ENCODE peak calls at places on chromosomes 7 and 10, in six cellular contexts. One of them, this sample, is unnamed. For H3K4me1, the result is how much of the 10 kb centered on the place peaks cover.

GRCh38 chr7:144391823-144392255 is 11.7 kb downstream of the NOBOX start:
- DNase-seq in hepatocyte: peak
- DNase-seq in CD4-positive, CD25-positive, alpha-beta regulatory T cell: peak
- DNase-seq in tibial nerve: no peak
- DNase-seq in left ventricle myocardium inferior: no peak
- DNase-seq in adrenal gland: no peak
- DNase-seq in this sample: peak

GRCh38 chr10:14086596-14086995 is 244.1 kb downstream of the FRMD4A start:
- DNase-seq in hepatocyte: no peak
- DNase-seq in CD4-positive, CD25-positive, alpha-beta regulatory T cell: no peak
- DNase-seq in tibial nerve: no peak
- DNase-seq in left ventricle myocardium inferior: no peak
- DNase-seq in adrenal gland: no peak
- DNase-seq in this sample: no peak

GRCh38 chr10:72622271-72622670 is 3.6 kb downstream of the MICU1 start:
- DNase-seq in hepatocyte: no peak
- DNase-seq in CD4-positive, CD25-positive, alpha-beta regulatory T cell: no peak
- DNase-seq in tibial nerve: no peak
- DNase-seq in left ventricle myocardium inferior: no peak
- DNase-seq in adrenal gland: no peak
- DNase-seq in this sample: no peak

GRCh38 chr7:48041665-48041995 is 6.3 kb downstream of the C7orf57 start:
- DNase-seq in hepatocyte: no peak
- DNase-seq in CD4-positive, CD25-positive, alpha-beta regulatory T cell: no peak
- DNase-seq in tibial nerve: no peak
- DNase-seq in left ventricle myocardium inferior: no peak
- DNase-seq in adrenal gland: no peak
- DNase-seq in this sample: no peak

GRCh38 chr7:51244890-51245289 is 71.7 kb downstream of the COBL start:
- DNase-seq in hepatocyte: no peak
- DNase-seq in CD4-positive, CD25-positive, alpha-beta regulatory T cell: no peak
- DNase-seq in tibial nerve: no peak
- DNase-seq in left ventricle myocardium inferior: no peak
- DNase-seq in adrenal gland: peak
- DNase-seq in this sample: no peak

GRCh38 chr7:104943502-104944343 is 70.3 kb upstream of the KMT2E start:
- DNase-seq in hepatocyte: peak
- DNase-seq in CD4-positive, CD25-positive, alpha-beta regulatory T cell: peak
- DNase-seq in tibial nerve: no peak
- DNase-seq in left ventricle myocardium inferior: peak
- DNase-seq in adrenal gland: peak
- DNase-seq in this sample: peak

GRCh38 chr7:94877731-94878670 is 29.4 kb upstream of the PPP1R9A start:
- DNase-seq in hepatocyte: peak
- DNase-seq in CD4-positive, CD25-positive, alpha-beta regulatory T cell: no peak
- DNase-seq in tibial nerve: no peak
- DNase-seq in left ventricle myocardium inferior: no peak
- DNase-seq in adrenal gland: no peak
- DNase-seq in this sample: no peak

GRCh38 chr10:45374451-45375052 is 536 bp downstream of the ALOX5 start:
- DNase-seq in hepatocyte: peak
- DNase-seq in CD4-positive, CD25-positive, alpha-beta regulatory T cell: no peak
- DNase-seq in tibial nerve: no peak
- DNase-seq in left ventricle myocardium inferior: no peak
- DNase-seq in adrenal gland: no peak
- DNase-seq in this sample: peak

GRCh38 chr10:1552881-1553595 is 184.3 kb downstream of the ADARB2 start:
- DNase-seq in hepatocyte: no peak
- DNase-seq in CD4-positive, CD25-positive, alpha-beta regulatory T cell: no peak
- DNase-seq in tibial nerve: no peak
- DNase-seq in left ventricle myocardium inferior: no peak
- DNase-seq in adrenal gland: no peak
- DNase-seq in this sample: no peak

GRCh38 chr10:128123853-128124252 is 2.4 kb downstream of the MKI67 start:
- DNase-seq in hepatocyte: no peak
- DNase-seq in CD4-positive, CD25-positive, alpha-beta regulatory T cell: no peak
- DNase-seq in tibial nerve: no peak
- DNase-seq in left ventricle myocardium inferior: no peak
- DNase-seq in adrenal gland: no peak
- DNase-seq in this sample: no peak

GRCh38 chr7:129093867-129094456 is 39.1 kb upstream of the TNPO3 start:
- DNase-seq in hepatocyte: no peak
- DNase-seq in CD4-positive, CD25-positive, alpha-beta regulatory T cell: no peak
- DNase-seq in tibial nerve: no peak
- DNase-seq in left ventricle myocardium inferior: no peak
- DNase-seq in adrenal gland: no peak
- DNase-seq in this sample: no peak

GRCh38 chr10:26621889-26622681 is 75.4 kb upstream of the PDSS1 start:
- DNase-seq in hepatocyte: peak
- DNase-seq in CD4-positive, CD25-positive, alpha-beta regulatory T cell: no peak
- DNase-seq in tibial nerve: no peak
- DNase-seq in left ventricle myocardium inferior: peak
- DNase-seq in adrenal gland: peak
- DNase-seq in this sample: peak

GRCh38 chr10:131848296-131848695 is 52.5 kb upstream of the PPP2R2D start:
- DNase-seq in hepatocyte: no peak
- DNase-seq in CD4-positive, CD25-positive, alpha-beta regulatory T cell: no peak
- DNase-seq in tibial nerve: no peak
- DNase-seq in left ventricle myocardium inferior: no peak
- DNase-seq in adrenal gland: no peak
- DNase-seq in this sample: no peak

GRCh38 chr7:82616059-82616723 is 172.6 kb upstream of the CACNA2D1 start:
- DNase-seq in hepatocyte: no peak
- DNase-seq in CD4-positive, CD25-positive, alpha-beta regulatory T cell: no peak
- DNase-seq in tibial nerve: no peak
- DNase-seq in left ventricle myocardium inferior: no peak
- DNase-seq in adrenal gland: no peak
- DNase-seq in this sample: no peak

GRCh38 chr10:4947039-4947634 is 16.1 kb upstream of the AKR1C1 start:
- DNase-seq in hepatocyte: no peak
- DNase-seq in CD4-positive, CD25-positive, alpha-beta regulatory T cell: no peak
- DNase-seq in tibial nerve: no peak
- DNase-seq in left ventricle myocardium inferior: no peak
- DNase-seq in adrenal gland: no peak
- DNase-seq in this sample: no peak

GRCh38 chr7:96253441-96253840 is 68.5 kb downstream of the SLC25A13 start:
- DNase-seq in hepatocyte: no peak
- DNase-seq in CD4-positive, CD25-positive, alpha-beta regulatory T cell: no peak
- DNase-seq in tibial nerve: no peak
- DNase-seq in left ventricle myocardium inferior: no peak
- DNase-seq in adrenal gland: no peak
- DNase-seq in this sample: no peak

GRCh38 chr7:50533849-50534248 is 31.4 kb downstream of the DDC start:
- DNase-seq in hepatocyte: peak
- DNase-seq in CD4-positive, CD25-positive, alpha-beta regulatory T cell: no peak
- DNase-seq in tibial nerve: no peak
- DNase-seq in left ventricle myocardium inferior: no peak
- DNase-seq in adrenal gland: peak
- DNase-seq in this sample: no peak

GRCh38 chr10:98971464-98971863 is 264.2 kb downstream of the HPSE2 start:
- DNase-seq in hepatocyte: no peak
- DNase-seq in CD4-positive, CD25-positive, alpha-beta regulatory T cell: no peak
- DNase-seq in tibial nerve: no peak
- DNase-seq in left ventricle myocardium inferior: no peak
- DNase-seq in adrenal gland: no peak
- DNase-seq in this sample: no peak

GRCh38 chr7:22486597-22486996 is 13.4 kb downstream of the STEAP1B start:
- DNase-seq in hepatocyte: no peak
- DNase-seq in CD4-positive, CD25-positive, alpha-beta regulatory T cell: no peak
- DNase-seq in tibial nerve: no peak
- DNase-seq in left ventricle myocardium inferior: no peak
- DNase-seq in adrenal gland: no peak
- DNase-seq in this sample: no peak

GRCh38 chr7:89023146-89023545 is 227.6 kb upstream of the TEX47 start:
- DNase-seq in hepatocyte: no peak
- DNase-seq in CD4-positive, CD25-positive, alpha-beta regulatory T cell: no peak
- DNase-seq in tibial nerve: no peak
- DNase-seq in left ventricle myocardium inferior: no peak
- DNase-seq in adrenal gland: no peak
- DNase-seq in this sample: no peak

GRCh38 chr7:135158874-135159273 is 11.0 kb downstream of the TMEM140 start:
- DNase-seq in hepatocyte: no peak
- DNase-seq in CD4-positive, CD25-positive, alpha-beta regulatory T cell: no peak
- DNase-seq in tibial nerve: no peak
- DNase-seq in left ventricle myocardium inferior: no peak
- DNase-seq in adrenal gland: no peak
- DNase-seq in this sample: no peak
- H3K4me1 ChIP-seq in hepatocyte: under half
- H3K4me1 ChIP-seq in CD4-positive, CD25-positive, alpha-beta regulatory T cell: under half
- H3K4me1 ChIP-seq in tibial nerve: under half
- H3K4me1 ChIP-seq in left ventricle myocardium inferior: half or more
- H3K4me1 ChIP-seq in adrenal gland: under half
- H3K4me1 ChIP-seq in this sample: under half

GRCh38 chr7:1056006-1056784 is 11.8 kb downstream of the GPR146 start:
- DNase-seq in hepatocyte: no peak
- DNase-seq in CD4-positive, CD25-positive, alpha-beta regulatory T cell: no peak
- DNase-seq in tibial nerve: no peak
- DNase-seq in left ventricle myocardium inferior: peak
- DNase-seq in adrenal gland: no peak
- DNase-seq in this sample: no peak

GRCh38 chr7:1058311-1058710 is 14.0 kb downstream of the GPR146 start:
- DNase-seq in hepatocyte: no peak
- DNase-seq in CD4-positive, CD25-positive, alpha-beta regulatory T cell: no peak
- DNase-seq in tibial nerve: no peak
- DNase-seq in left ventricle myocardium inferior: no peak
- DNase-seq in adrenal gland: no peak
- DNase-seq in this sample: no peak

GRCh38 chr7:1055491-1056005 is 11.2 kb downstream of the GPR146 start:
- DNase-seq in hepatocyte: no peak
- DNase-seq in CD4-positive, CD25-positive, alpha-beta regulatory T cell: no peak
- DNase-seq in tibial nerve: no peak
- DNase-seq in left ventricle myocardium inferior: no peak
- DNase-seq in adrenal gland: no peak
- DNase-seq in this sample: no peak

GRCh38 chr7:1057416-1058291 is 13.3 kb downstream of the GPR146 start:
- DNase-seq in hepatocyte: no peak
- DNase-seq in CD4-positive, CD25-positive, alpha-beta regulatory T cell: no peak
- DNase-seq in tibial nerve: no peak
- DNase-seq in left ventricle myocardium inferior: no peak
- DNase-seq in adrenal gland: no peak
- DNase-seq in this sample: no peak

GRCh38 chr7:1056785-1057410 is 12.6 kb downstream of the GPR146 start:
- DNase-seq in hepatocyte: no peak
- DNase-seq in CD4-positive, CD25-positive, alpha-beta regulatory T cell: no peak
- DNase-seq in tibial nerve: no peak
- DNase-seq in left ventricle myocardium inferior: no peak
- DNase-seq in adrenal gland: no peak
- DNase-seq in this sample: no peak
- H3K4me1 ChIP-seq in hepatocyte: under half
- H3K4me1 ChIP-seq in CD4-positive, CD25-positive, alpha-beta regulatory T cell: under half
- H3K4me1 ChIP-seq in tibial nerve: half or more
- H3K4me1 ChIP-seq in left ventricle myocardium inferior: half or more
- H3K4me1 ChIP-seq in adrenal gland: under half
- H3K4me1 ChIP-seq in this sample: half or more

GRCh38 chr7:143287321-143287934 is 723 bp upstream of the CASP2 start:
- DNase-seq in hepatocyte: no peak
- DNase-seq in CD4-positive, CD25-positive, alpha-beta regulatory T cell: no peak
- DNase-seq in tibial nerve: no peak
- DNase-seq in left ventricle myocardium inferior: no peak
- DNase-seq in adrenal gland: no peak
- DNase-seq in this sample: no peak

GRCh38 chr7:143286522-143286890 is 1.6 kb upstream of the CASP2 start:
- DNase-seq in hepatocyte: no peak
- DNase-seq in CD4-positive, CD25-positive, alpha-beta regulatory T cell: no peak
- DNase-seq in tibial nerve: no peak
- DNase-seq in left ventricle myocardium inferior: no peak
- DNase-seq in adrenal gland: no peak
- DNase-seq in this sample: no peak

GRCh38 chr7:143285454-143285756 is 647 bp downstream of the TMEM139 start:
- DNase-seq in hepatocyte: no peak
- DNase-seq in CD4-positive, CD25-positive, alpha-beta regulatory T cell: no peak
- DNase-seq in tibial nerve: no peak
- DNase-seq in left ventricle myocardium inferior: peak
- DNase-seq in adrenal gland: no peak
- DNase-seq in this sample: no peak

GRCh38 chr7:143284591-143285453 is at the start of gene TMEM139:
- DNase-seq in hepatocyte: peak
- DNase-seq in CD4-positive, CD25-positive, alpha-beta regulatory T cell: no peak
- DNase-seq in tibial nerve: no peak
- DNase-seq in left ventricle myocardium inferior: no peak
- DNase-seq in adrenal gland: peak
- DNase-seq in this sample: no peak

DNA sequence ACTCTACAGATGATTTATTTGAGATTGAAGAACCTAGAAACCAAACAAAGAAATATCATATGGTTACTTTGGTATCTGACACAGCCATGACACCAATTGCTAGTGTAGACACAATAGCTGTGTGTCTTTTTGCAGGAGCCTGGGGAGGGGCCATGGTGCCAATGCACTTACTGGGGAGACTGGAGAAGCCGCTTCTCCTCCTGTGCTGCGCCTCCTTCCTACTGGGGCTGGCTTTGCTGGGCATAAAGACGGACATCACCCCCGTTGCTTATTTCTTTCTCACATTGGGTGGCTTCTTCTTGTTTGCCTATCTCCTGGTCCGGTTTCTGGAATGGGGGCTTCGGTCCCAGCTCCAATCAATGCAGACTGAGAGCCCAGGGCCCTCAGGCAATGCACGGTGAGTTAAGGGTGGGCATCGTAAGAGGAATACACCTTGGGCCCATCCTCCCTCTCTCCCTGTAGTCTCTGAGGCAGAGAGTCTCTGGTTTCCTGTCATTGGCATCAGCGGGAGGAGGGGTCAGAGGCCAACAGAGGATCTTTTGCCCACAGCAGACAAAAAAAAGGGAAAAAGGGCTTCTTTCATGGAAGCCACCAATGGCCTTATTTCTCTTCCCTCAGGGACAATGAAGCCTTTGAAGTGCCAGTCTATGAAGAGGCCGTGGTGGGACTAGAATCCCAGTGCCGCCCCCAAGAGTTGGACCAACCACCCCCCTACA is 1.2 kb downstream of the TMEM139 start:
- DNase-seq in hepatocyte: no peak
- DNase-seq in CD4-positive, CD25-positive, alpha-beta regulatory T cell: no peak
- DNase-seq in tibial nerve: no peak
- DNase-seq in left ventricle myocardium inferior: no peak
- DNase-seq in adrenal gland: no peak
- DNase-seq in this sample: no peak
- H3K4me1 ChIP-seq in hepatocyte: under half
- H3K4me1 ChIP-seq in CD4-positive, CD25-positive, alpha-beta regulatory T cell: under half
- H3K4me1 ChIP-seq in tibial nerve: under half
- H3K4me1 ChIP-seq in left ventricle myocardium inferior: half or more
- H3K4me1 ChIP-seq in adrenal gland: under half
- H3K4me1 ChIP-seq in this sample: under half

GRCh38 chr10:132850896-132851295 is 64.9 kb upstream of the NKX6-2 start:
- DNase-seq in hepatocyte: no peak
- DNase-seq in CD4-positive, CD25-positive, alpha-beta regulatory T cell: no peak
- DNase-seq in tibial nerve: peak
- DNase-seq in left ventricle myocardium inferior: no peak
- DNase-seq in adrenal gland: peak
- DNase-seq in this sample: no peak
- H3K4me1 ChIP-seq in hepatocyte: under half
- H3K4me1 ChIP-seq in CD4-positive, CD25-positive, alpha-beta regulatory T cell: under half
- H3K4me1 ChIP-seq in tibial nerve: under half
- H3K4me1 ChIP-seq in left ventricle myocardium inferior: under half
- H3K4me1 ChIP-seq in adrenal gland: under half
- H3K4me1 ChIP-seq in this sample: under half